ENCODE peak calls at places on chromosomes 13 and 19, in six cellular contexts. One of them, this sample, is unnamed.

GRCh38 chr19:9041023-9041422 is 30.8 kb upstream of the MUC16 start:
- DNase-seq in CD4-positive, alpha-beta T cell: no peak
- DNase-seq in cardiac muscle cell: no peak
- DNase-seq in BE2C: no peak
- DNase-seq in brain microvascular endothelial cell: no peak
- DNase-seq in mesenchymal stem cell: no peak
- DNase-seq in this sample: no peak

GRCh38 chr19:7526093-7526929 is 3.9 kb downstream of the MCOLN1 start:
- DNase-seq in CD4-positive, alpha-beta T cell: no peak
- DNase-seq in cardiac muscle cell: no peak
- DNase-seq in BE2C: no peak
- DNase-seq in brain microvascular endothelial cell: no peak
- DNase-seq in mesenchymal stem cell: no peak
- DNase-seq in this sample: no peak

GRCh38 chr13:63497601-63498000 is 2082.0 kb upstream of the PCDH20 start:
- DNase-seq in CD4-positive, alpha-beta T cell: no peak
- DNase-seq in cardiac muscle cell: no peak
- DNase-seq in BE2C: no peak
- DNase-seq in brain microvascular endothelial cell: no peak
- DNase-seq in mesenchymal stem cell: peak; percentile 78
- DNase-seq in this sample: no peak

GRCh38 chr13:110344320-110344719 is 37.2 kb downstream of the COL4A2 start:
- DNase-seq in CD4-positive, alpha-beta T cell: no peak
- DNase-seq in cardiac muscle cell: no peak
- DNase-seq in BE2C: no peak
- DNase-seq in brain microvascular endothelial cell: no peak
- DNase-seq in mesenchymal stem cell: no peak
- DNase-seq in this sample: no peak

GRCh38 chr19:38800577-38801347 is 11.8 kb downstream of the LGALS7B start:
- DNase-seq in CD4-positive, alpha-beta T cell: no peak
- DNase-seq in cardiac muscle cell: no peak
- DNase-seq in BE2C: no peak
- DNase-seq in brain microvascular endothelial cell: no peak
- DNase-seq in mesenchymal stem cell: no peak
- DNase-seq in this sample: no peak

GRCh38 chr13:23147827-23148226 is 33.0 kb upstream of the SGCG start:
- DNase-seq in CD4-positive, alpha-beta T cell: no peak
- DNase-seq in cardiac muscle cell: no peak
- DNase-seq in BE2C: no peak
- DNase-seq in brain microvascular endothelial cell: no peak
- DNase-seq in mesenchymal stem cell: no peak
- DNase-seq in this sample: no peak

GRCh38 chr13:40476175-40476958 is 190.1 kb downstream of the FOXO1 start:
- DNase-seq in CD4-positive, alpha-beta T cell: no peak
- DNase-seq in cardiac muscle cell: peak; percentile 15
- DNase-seq in BE2C: no peak
- DNase-seq in brain microvascular endothelial cell: peak; percentile 24
- DNase-seq in mesenchymal stem cell: peak; percentile 1
- DNase-seq in this sample: no peak

GRCh38 chr19:44718441-44719261 is 19.7 kb downstream of the CEACAM16 start:
- DNase-seq in CD4-positive, alpha-beta T cell: no peak
- DNase-seq in cardiac muscle cell: peak; percentile 93
- DNase-seq in BE2C: peak; percentile 70
- DNase-seq in brain microvascular endothelial cell: no peak
- DNase-seq in mesenchymal stem cell: peak; percentile 83
- DNase-seq in this sample: peak; percentile 84

GRCh38 chr13:33764716-33765115 is 53.2 kb upstream of the RFC3 start:
- DNase-seq in CD4-positive, alpha-beta T cell: no peak
- DNase-seq in cardiac muscle cell: no peak
- DNase-seq in BE2C: no peak
- DNase-seq in brain microvascular endothelial cell: no peak
- DNase-seq in mesenchymal stem cell: no peak
- DNase-seq in this sample: no peak

GRCh38 chr19:57363734-57364181 is 407 bp downstream of the TRAPPC2B start:
- DNase-seq in CD4-positive, alpha-beta T cell: no peak
- DNase-seq in cardiac muscle cell: peak; percentile 23
- DNase-seq in BE2C: no peak
- DNase-seq in brain microvascular endothelial cell: peak; percentile 18
- DNase-seq in mesenchymal stem cell: peak; percentile 53
- DNase-seq in this sample: peak; percentile 1

GRCh38 chr19:1266116-1266817 is 2.9 kb upstream of the CIRBP start:
- DNase-seq in CD4-positive, alpha-beta T cell: peak; percentile 85
- DNase-seq in cardiac muscle cell: peak; percentile 88
- DNase-seq in BE2C: peak; percentile 92
- DNase-seq in brain microvascular endothelial cell: peak; percentile 66
- DNase-seq in mesenchymal stem cell: peak; percentile 92
- DNase-seq in this sample: peak; percentile 96

GRCh38 chr19:980133-980998 is 3.8 kb upstream of the WDR18 start:
- DNase-seq in CD4-positive, alpha-beta T cell: no peak
- DNase-seq in cardiac muscle cell: peak; percentile 58
- DNase-seq in BE2C: peak; percentile 16
- DNase-seq in brain microvascular endothelial cell: no peak
- DNase-seq in mesenchymal stem cell: peak; percentile 53
- DNase-seq in this sample: no peak

GRCh38 chr13:114130708-114131580 is 1.5 kb downstream of the RASA3 start:
- DNase-seq in CD4-positive, alpha-beta T cell: peak; percentile 65
- DNase-seq in cardiac muscle cell: peak; percentile 57
- DNase-seq in BE2C: peak; percentile 73
- DNase-seq in brain microvascular endothelial cell: peak; percentile 93
- DNase-seq in mesenchymal stem cell: peak; percentile 97
- DNase-seq in this sample: no peak

GRCh38 chr13:42883142-42883541 is 101.8 kb downstream of the FAM216B start:
- DNase-seq in CD4-positive, alpha-beta T cell: no peak
- DNase-seq in cardiac muscle cell: no peak
- DNase-seq in BE2C: no peak
- DNase-seq in brain microvascular endothelial cell: peak; percentile 22
- DNase-seq in mesenchymal stem cell: peak; percentile 47
- DNase-seq in this sample: no peak

GRCh38 chr19:49224856-49225255 is 67.3 kb downstream of the TRPM4 start:
- DNase-seq in CD4-positive, alpha-beta T cell: no peak
- DNase-seq in cardiac muscle cell: peak; percentile 78
- DNase-seq in BE2C: peak; percentile 83
- DNase-seq in brain microvascular endothelial cell: peak; percentile 70
- DNase-seq in mesenchymal stem cell: peak; percentile 61
- DNase-seq in this sample: peak; percentile 74

GRCh38 chr13:39144941-39145533 is 106.8 kb downstream of the NHLRC3 start:
- DNase-seq in CD4-positive, alpha-beta T cell: no peak
- DNase-seq in cardiac muscle cell: peak; percentile 56
- DNase-seq in BE2C: peak; percentile 33
- DNase-seq in brain microvascular endothelial cell: peak; percentile 53
- DNase-seq in mesenchymal stem cell: peak; percentile 67
- DNase-seq in this sample: peak; percentile 39

GRCh38 chr19:2678043-2678671 is 24.3 kb downstream of the GNG7 start:
- DNase-seq in CD4-positive, alpha-beta T cell: no peak
- DNase-seq in cardiac muscle cell: no peak
- DNase-seq in BE2C: no peak
- DNase-seq in brain microvascular endothelial cell: no peak
- DNase-seq in mesenchymal stem cell: no peak
- DNase-seq in this sample: no peak

GRCh38 chr13:36251528-36251927 is 37.2 kb upstream of the SOHLH2 start:
- DNase-seq in CD4-positive, alpha-beta T cell: no peak
- DNase-seq in cardiac muscle cell: no peak
- DNase-seq in BE2C: no peak
- DNase-seq in brain microvascular endothelial cell: no peak
- DNase-seq in mesenchymal stem cell: no peak
- DNase-seq in this sample: no peak

GRCh38 chr13:100156786-100157185 is 67.9 kb downstream of the PCCA start:
- DNase-seq in CD4-positive, alpha-beta T cell: no peak
- DNase-seq in cardiac muscle cell: no peak
- DNase-seq in BE2C: no peak
- DNase-seq in brain microvascular endothelial cell: no peak
- DNase-seq in mesenchymal stem cell: no peak
- DNase-seq in this sample: no peak

GRCh38 chr13:94033830-94034642 is 445.4 kb downstream of the DCT start:
- DNase-seq in CD4-positive, alpha-beta T cell: no peak
- DNase-seq in cardiac muscle cell: no peak
- DNase-seq in BE2C: no peak
- DNase-seq in brain microvascular endothelial cell: no peak
- DNase-seq in mesenchymal stem cell: no peak
- DNase-seq in this sample: no peak

GRCh38 chr13:21137696-21138095 is 38.7 kb downstream of the SKA3 start:
- DNase-seq in CD4-positive, alpha-beta T cell: no peak
- DNase-seq in cardiac muscle cell: no peak
- DNase-seq in BE2C: no peak
- DNase-seq in brain microvascular endothelial cell: peak; percentile 56
- DNase-seq in mesenchymal stem cell: peak; percentile 44
- DNase-seq in this sample: no peak

GRCh38 chr13:43522788-43523187 is 264.0 kb downstream of the ENOX1 start:
- DNase-seq in CD4-positive, alpha-beta T cell: no peak
- DNase-seq in cardiac muscle cell: no peak
- DNase-seq in BE2C: no peak
- DNase-seq in brain microvascular endothelial cell: peak; percentile 55
- DNase-seq in mesenchymal stem cell: peak; percentile 25
- DNase-seq in this sample: no peak

GRCh38 chr13:106063591-106064308 is 471.7 kb downstream of the EFNB2 start:
- DNase-seq in CD4-positive, alpha-beta T cell: no peak
- DNase-seq in cardiac muscle cell: no peak
- DNase-seq in BE2C: no peak
- DNase-seq in brain microvascular endothelial cell: peak; percentile 91
- DNase-seq in mesenchymal stem cell: peak; percentile 81
- DNase-seq in this sample: no peak

GRCh38 chr19:3606690-3607289 is at the start of gene TBXA2R:
- DNase-seq in CD4-positive, alpha-beta T cell: peak; percentile 59
- DNase-seq in cardiac muscle cell: peak; percentile 28
- DNase-seq in BE2C: peak; percentile 81
- DNase-seq in brain microvascular endothelial cell: peak; percentile 57
- DNase-seq in mesenchymal stem cell: peak; percentile 75
- DNase-seq in this sample: no peak

GRCh38 chr13:113880651-113881611 is 17.1 kb upstream of the GAS6 start:
- DNase-seq in CD4-positive, alpha-beta T cell: no peak
- DNase-seq in cardiac muscle cell: no peak
- DNase-seq in BE2C: no peak
- DNase-seq in brain microvascular endothelial cell: no peak
- DNase-seq in mesenchymal stem cell: no peak
- DNase-seq in this sample: no peak

GRCh38 chr13:111058796-111059506 is 56.2 kb upstream of the ARHGEF7 start:
- DNase-seq in CD4-positive, alpha-beta T cell: no peak
- DNase-seq in cardiac muscle cell: no peak
- DNase-seq in BE2C: no peak
- DNase-seq in brain microvascular endothelial cell: peak; percentile 54
- DNase-seq in mesenchymal stem cell: peak; percentile 56
- DNase-seq in this sample: no peak

GRCh38 chr19:46878613-46879375 is 18.0 kb downstream of the ARHGAP35 start:
- DNase-seq in CD4-positive, alpha-beta T cell: no peak
- DNase-seq in cardiac muscle cell: no peak
- DNase-seq in BE2C: no peak
- DNase-seq in brain microvascular endothelial cell: peak; percentile 91
- DNase-seq in mesenchymal stem cell: peak; percentile 87
- DNase-seq in this sample: no peak

GRCh38 chr19:53775524-53775923 is 48.6 kb downstream of the NLRP12 start:
- DNase-seq in CD4-positive, alpha-beta T cell: no peak
- DNase-seq in cardiac muscle cell: no peak
- DNase-seq in BE2C: no peak
- DNase-seq in brain microvascular endothelial cell: no peak
- DNase-seq in mesenchymal stem cell: no peak
- DNase-seq in this sample: no peak

GRCh38 chr13:45849408-45849807 is 2.1 kb downstream of the SIAH3 start:
- DNase-seq in CD4-positive, alpha-beta T cell: no peak
- DNase-seq in cardiac muscle cell: no peak
- DNase-seq in BE2C: no peak
- DNase-seq in brain microvascular endothelial cell: no peak
- DNase-seq in mesenchymal stem cell: no peak
- DNase-seq in this sample: no peak
- H3K27me3 ChIP-seq in CD4-positive, alpha-beta T cell: no peaks in the 10 kb centered on the region
- H3K27me3 ChIP-seq in cardiac muscle cell: peaks cover 9% of the 10 kb centered on the region
- H3K27me3 ChIP-seq in BE2C: peaks cover 50% of the 10 kb centered on the region
- H3K27me3 ChIP-seq in brain microvascular endothelial cell: peaks cover 39% of the 10 kb centered on the region
- H3K27me3 ChIP-seq in mesenchymal stem cell: peaks cover 44% of the 10 kb centered on the region
- H3K27me3 ChIP-seq in this sample: no peaks in the 10 kb centered on the region

GRCh38 chr13:27979765-27980279 is 8.7 kb downstream of the URAD start:
- DNase-seq in CD4-positive, alpha-beta T cell: no peak
- DNase-seq in cardiac muscle cell: no peak
- DNase-seq in BE2C: no peak
- DNase-seq in brain microvascular endothelial cell: no peak
- DNase-seq in mesenchymal stem cell: no peak
- DNase-seq in this sample: peak; percentile 23
- H3K27me3 ChIP-seq in CD4-positive, alpha-beta T cell: peaks cover 71% of the 10 kb centered on the region
- H3K27me3 ChIP-seq in cardiac muscle cell: peaks cover 100% of the 10 kb centered on the region
- H3K27me3 ChIP-seq in BE2C: peaks cover 91% of the 10 kb centered on the region
- H3K27me3 ChIP-seq in brain microvascular endothelial cell: peaks cover 82% of the 10 kb centered on the region
- H3K27me3 ChIP-seq in mesenchymal stem cell: peaks cover 81% of the 10 kb centered on the region
- H3K27me3 ChIP-seq in this sample: no peaks in the 10 kb centered on the region

GRCh38 chr13:71870036-71870435 is 3.0 kb upstream of the DACH1 start:
- DNase-seq in CD4-positive, alpha-beta T cell: no peak
- DNase-seq in cardiac muscle cell: no peak
- DNase-seq in BE2C: no peak
- DNase-seq in brain microvascular endothelial cell: no peak
- DNase-seq in mesenchymal stem cell: no peak
- DNase-seq in this sample: no peak
- H3K27me3 ChIP-seq in CD4-positive, alpha-beta T cell: peaks cover 23% of the 10 kb centered on the region
- H3K27me3 ChIP-seq in cardiac muscle cell: peaks cover 46% of the 10 kb centered on the region
- H3K27me3 ChIP-seq in BE2C: no peaks in the 10 kb centered on the region
- H3K27me3 ChIP-seq in brain microvascular endothelial cell: peaks cover 12% of the 10 kb centered on the region
- H3K27me3 ChIP-seq in mesenchymal stem cell: peaks cover 22% of the 10 kb centered on the region
- H3K27me3 ChIP-seq in this sample: no peaks in the 10 kb centered on the region

DNA sequence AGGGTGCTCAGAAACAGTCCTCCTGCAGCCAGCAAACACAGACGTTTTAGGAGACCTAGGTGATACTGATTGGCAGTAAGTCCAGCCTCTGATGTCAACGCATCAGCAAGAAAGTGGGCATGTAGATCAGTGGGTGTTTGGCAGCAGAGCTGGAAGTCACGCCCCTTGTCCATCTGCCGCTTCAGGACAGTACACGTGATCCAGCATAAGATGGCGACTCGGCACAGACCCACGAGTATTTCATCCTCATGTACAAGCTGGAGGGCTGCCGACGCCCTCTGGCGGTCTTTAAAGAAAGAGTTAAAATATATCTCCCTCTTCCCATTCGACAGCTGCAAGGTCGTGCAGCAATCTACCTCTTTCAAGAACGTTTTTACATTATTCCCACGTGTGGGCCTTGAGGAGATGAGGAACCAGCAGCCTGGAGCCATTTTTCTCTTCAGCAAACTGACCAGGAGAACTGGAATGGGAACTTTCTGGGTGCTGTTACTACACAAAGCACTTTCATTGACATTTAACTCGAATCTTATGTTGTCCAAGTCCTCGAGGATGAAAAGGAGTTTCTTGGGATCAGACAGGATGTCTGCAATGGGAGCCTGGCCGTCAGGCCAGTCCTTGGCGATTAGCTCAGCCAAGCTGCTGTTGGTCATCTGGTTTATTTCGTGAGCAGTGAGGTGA is 22.3 kb downstream of the NLRP11 start:
- DNase-seq in CD4-positive, alpha-beta T cell: no peak
- DNase-seq in cardiac muscle cell: no peak
- DNase-seq in BE2C: peak; percentile 84
- DNase-seq in brain microvascular endothelial cell: peak; percentile 32
- DNase-seq in mesenchymal stem cell: no peak
- DNase-seq in this sample: peak; percentile 82
- H3K27me3 ChIP-seq in CD4-positive, alpha-beta T cell: no peaks in the 10 kb centered on the region
- H3K27me3 ChIP-seq in cardiac muscle cell: no peaks in the 10 kb centered on the region
- H3K27me3 ChIP-seq in BE2C: peaks cover 27% of the 10 kb centered on the region
- H3K27me3 ChIP-seq in brain microvascular endothelial cell: no peaks in the 10 kb centered on the region
- H3K27me3 ChIP-seq in mesenchymal stem cell: no peaks in the 10 kb centered on the region
- H3K27me3 ChIP-seq in this sample: peaks cover 3% of the 10 kb centered on the region

DNA sequence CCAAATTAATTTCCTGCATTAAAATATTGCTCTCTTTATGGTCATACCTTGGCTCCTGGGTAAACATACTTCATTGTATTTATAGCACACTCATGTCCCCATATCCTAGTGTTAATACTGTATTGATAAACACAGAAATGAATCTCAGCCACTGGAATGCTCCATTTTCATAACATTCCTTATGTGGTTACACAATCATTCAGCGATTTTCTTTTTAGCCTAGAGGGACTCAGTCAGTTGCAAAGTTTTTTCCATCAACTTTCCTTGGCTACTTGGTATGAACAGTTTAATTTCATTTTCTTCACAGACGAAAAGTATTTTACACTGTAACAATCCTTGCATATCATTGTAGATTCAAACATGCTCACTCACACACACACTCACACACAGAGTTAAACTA is 471.5 kb downstream of the FGF14 start:
- DNase-seq in CD4-positive, alpha-beta T cell: no peak
- DNase-seq in cardiac muscle cell: no peak
- DNase-seq in BE2C: no peak
- DNase-seq in brain microvascular endothelial cell: no peak
- DNase-seq in mesenchymal stem cell: no peak
- DNase-seq in this sample: no peak
- H3K27me3 ChIP-seq in CD4-positive, alpha-beta T cell: no peaks in the 10 kb centered on the region
- H3K27me3 ChIP-seq in cardiac muscle cell: peaks cover 3% of the 10 kb centered on the region
- H3K27me3 ChIP-seq in BE2C: no peaks in the 10 kb centered on the region
- H3K27me3 ChIP-seq in brain microvascular endothelial cell: peaks cover 2% of the 10 kb centered on the region
- H3K27me3 ChIP-seq in mesenchymal stem cell: peaks cover 19% of the 10 kb centered on the region
- H3K27me3 ChIP-seq in this sample: no peaks in the 10 kb centered on the region